ENCODE peak calls at places on chromosomes 12 and 14, in ten cellular contexts. I, G, M, V, H, A, B, U, J and T are unnamed samples.

GRCh38 chr14:71555654-71556559 is 376.3 kb upstream of the RGS6 start:
- DNase-seq in G (no peak), J (no peak), B (no peak), V (peak; percentile 76), A (no peak), M (no peak), H (no peak), U (peak; percentile 51), I (no peak), T (no peak)

GRCh38 chr12:58066296-58066695 is 124.9 kb downstream of the ATP23 start:
- DNase-seq in I (no peak), U (peak; percentile 57), H (no peak), G (no peak), B (no peak), M (no peak), V (peak; percentile 47), A (no peak), J (no peak), T (no peak)

GRCh38 chr12:47164730-47165439 is 85.1 kb upstream of the AMIGO2 start:
- DNase-seq in M (no peak), B (no peak), I (no peak), V (no peak), J (no peak), U (peak; percentile 87), G (no peak), A (no peak), H (no peak), T (no peak)

GRCh38 chr12:11710431-11710830 is 61.0 kb downstream of the ETV6 start:
- DNase-seq in V (no peak), I (no peak), J (no peak), G (no peak), M (no peak), B (no peak), H (no peak), U (no peak), A (no peak), T (no peak)

GRCh38 chr14:104589338-104590195 is 10.0 kb downstream of the C14orf180 start:
- DNase-seq in A (no peak), G (no peak), B (no peak), V (no peak), J (no peak), H (no peak), U (no peak), I (no peak), M (no peak), T (no peak)

GRCh38 chr12:89346741-89347324 is 5.5 kb downstream of the DUSP6 start:
- DNase-seq in M (no peak), J (peak; percentile 68), V (peak; percentile 68), B (no peak), U (peak; percentile 74), G (peak; percentile 26), I (no peak), H (no peak), A (no peak), T (no peak)

GRCh38 chr14:22268875-22269274 is 320.1 kb downstream of the DAD1 start:
- DNase-seq in M (no peak), U (peak; percentile 63), A (no peak), B (no peak), J (no peak), G (no peak), I (no peak), H (no peak), V (peak; percentile 97), T (no peak)

GRCh38 chr12:2052861-2053674 is at the start of gene CACNA1C:
- DNase-seq in V (peak; percentile 42), H (peak; percentile 74), U (peak; percentile 64), B (peak; percentile 81), J (peak; percentile 71), A (peak; percentile 21), I (no peak), M (peak; percentile 30), G (peak; percentile 66), T (no peak)

GRCh38 chr12:107369679-107370078 is 276.3 kb upstream of the CRY1 start:
- DNase-seq in G (no peak), A (no peak), U (no peak), J (no peak), M (no peak), H (no peak), V (no peak), B (no peak), I (no peak), T (no peak)

GRCh38 chr12:5614206-5614605 is 182.3 kb downstream of the NTF3 start:
- DNase-seq in H (no peak), J (no peak), U (no peak), I (no peak), G (no peak), M (no peak), V (no peak), B (no peak), A (no peak), T (no peak)

GRCh38 chr12:65023485-65023884 is 97.6 kb downstream of the WIF1 start:
- DNase-seq in G (no peak), H (no peak), J (peak; percentile 37), M (no peak), B (no peak), I (no peak), V (no peak), A (no peak), U (no peak), T (no peak)

GRCh38 chr14:96167224-96168148 is 37.2 kb upstream of the BDKRB2 start:
- DNase-seq in J (no peak), B (no peak), H (peak; percentile 22), A (no peak), G (no peak), M (peak; percentile 78), I (peak; percentile 77), U (peak; percentile 73), V (peak; percentile 87), T (no peak)

GRCh38 chr12:66931091-66931490 is 252.2 kb upstream of the GRIP1 start:
- DNase-seq in I (no peak), H (no peak), M (no peak), V (no peak), B (no peak), G (no peak), U (no peak), J (no peak), A (no peak), T (no peak)

GRCh38 chr14:79598339-79598738 is 613.0 kb downstream of the DIO2 start:
- DNase-seq in U (peak; percentile 91), J (no peak), G (no peak), M (no peak), B (no peak), I (peak; percentile 34), H (no peak), A (no peak), V (no peak), T (no peak)

GRCh38 chr12:40312982-40313576 is 88.3 kb downstream of the LRRK2 start:
- DNase-seq in B (no peak), M (peak; percentile 49), A (no peak), G (no peak), V (peak; percentile 43), I (no peak), H (no peak), U (peak; percentile 8), J (peak; percentile 21), T (no peak)
- TF ChIP-seq CTCF in B (peak; percentile 34), M (peak; percentile 90), A (peak; percentile 14), G (peak; percentile 44), V (peak; percentile 57), I (peak; percentile 53), H (peak; percentile 8), U (peak; percentile 56), J (no peak), T (peak; percentile 60)

GRCh38 chr12:56454557-56454956 is at the start of gene MIP:
- DNase-seq in B (no peak), V (no peak), U (no peak), M (no peak), H (no peak), J (no peak), G (no peak), I (no peak), A (no peak), T (no peak)

GRCh38 chr12:56451147-56451546 is 1.9 kb upstream of the TIMELESS start:
- DNase-seq in G (no peak), H (no peak), J (no peak), A (no peak), I (no peak), M (no peak), V (no peak), B (no peak), U (no peak), T (no peak)

GRCh38 chr12:56450241-56450640 is 1.0 kb upstream of the TIMELESS start:
- DNase-seq in V (no peak), J (no peak), I (no peak), A (no peak), M (no peak), U (no peak), B (no peak), G (no peak), H (no peak), T (no peak)

GRCh38 chr12:56449622-56449984 is 377 bp upstream of the TIMELESS start:
- DNase-seq in J (no peak), U (no peak), A (no peak), V (no peak), H (no peak), G (no peak), I (no peak), B (no peak), M (no peak), T (no peak)

DNA sequence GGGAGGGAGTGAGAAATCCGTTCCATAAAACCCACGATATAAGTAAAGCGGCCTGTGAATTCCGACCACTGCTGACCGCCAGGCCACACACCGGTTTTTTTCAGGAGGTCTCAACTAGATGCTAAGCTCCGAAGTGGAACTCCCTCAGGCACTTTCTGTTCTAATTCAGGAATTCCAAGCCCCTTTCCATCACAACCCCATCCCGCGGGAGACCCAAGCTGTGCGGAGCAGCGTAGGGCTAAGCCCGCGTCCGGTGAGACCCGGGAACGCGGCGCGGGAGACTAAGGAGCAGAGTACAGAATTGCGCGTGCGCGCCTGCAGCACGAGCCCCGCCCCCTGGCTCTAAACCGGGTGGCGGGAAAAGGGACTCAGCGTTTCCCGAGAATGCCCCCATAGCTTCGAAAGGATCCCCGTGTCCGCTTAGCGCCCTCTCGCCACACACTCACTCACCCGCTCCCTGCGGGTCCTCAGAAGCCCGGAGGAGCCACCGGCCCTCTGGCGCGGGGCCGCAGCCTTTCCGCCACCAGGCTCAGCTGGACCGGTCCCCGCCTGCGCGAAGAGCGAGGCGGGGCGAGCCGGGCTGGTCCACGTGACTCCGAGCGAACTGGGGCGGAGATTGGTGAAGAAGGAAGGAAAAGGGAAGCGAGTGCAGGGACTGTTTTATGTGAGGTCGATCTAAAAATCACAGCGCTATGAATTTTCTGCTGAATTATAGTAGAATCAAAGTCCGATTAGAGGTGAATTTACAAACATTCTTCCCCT is at the start of gene TIMELESS:
- DNase-seq in M (peak; percentile 93), U (peak; percentile 82), B (peak; percentile 88), G (peak; percentile 87), V (peak; percentile 90), A (peak; percentile 75), H (peak; percentile 92), J (peak; percentile 96), I (peak; percentile 51), T (peak; percentile 85)
- TF ChIP-seq CTCF in M (no peak), U (no peak), B (no peak), G (peak; percentile 27), V (no peak), A (peak; percentile 59), H (no peak), J (no peak), I (peak; percentile 12), T (no peak)

GRCh38 chr14:78164226-78164853 is 5.8 kb upstream of the NRXN3 start:
- DNase-seq in V (peak; percentile 50), U (no peak), J (peak; percentile 90), H (no peak), A (no peak), I (no peak), G (no peak), M (peak; percentile 48), B (peak; percentile 65), T (no peak)
- TF ChIP-seq CTCF in V (peak; percentile 67), U (peak; percentile 32), J (peak; percentile 95), H (peak; percentile 15), A (no peak), I (no peak), G (peak; percentile 50), M (peak; percentile 49), B (peak; percentile 74), T (no peak)

GRCh38 chr12:3658327-3659163 is 94.4 kb downstream of the CRACR2A start:
- DNase-seq in V (peak; percentile 35), I (no peak), M (no peak), H (no peak), A (no peak), G (no peak), U (no peak), J (peak; percentile 87), B (peak; percentile 51), T (no peak)
- TF ChIP-seq CTCF in V (peak; percentile 52), I (peak; percentile 60), M (no peak), H (peak; percentile 15), A (no peak), G (peak; percentile 64), U (peak; percentile 33), J (peak; percentile 82), B (peak; percentile 39), T (no peak)